ENCODE peak calls at places on chromosomes 6 and 20, in six cellular contexts. W is upper lobe of right lung, K is SK-N-SH, V is dorsolateral prefrontal cortex, I is stomach, O is testis. Y is an unnamed sample.

GRCh38 chr20:33979094-33979493 is 14.6 kb upstream of the RALY start:
- DNase-seq in W (no peak), K (no peak), V (no peak), I (no peak), O (no peak), Y (no peak)

GRCh38 chr6:155985660-155986138 is 530.1 kb upstream of the NOX3 start:
- DNase-seq in W (no peak), K (no peak), V (peak), I (no peak), O (peak), Y (no peak)

GRCh38 chr6:168537485-168537884 is 96.5 kb downstream of the SMOC2 start:
- DNase-seq in W (no peak), K (no peak), V (no peak), I (no peak), O (no peak), Y (no peak)

GRCh38 chr20:60206259-60206658 is 248.0 kb downstream of the CDH26 start:
- DNase-seq in W (no peak), K (peak), V (no peak), I (no peak), O (no peak), Y (no peak)

GRCh38 chr6:170371588-170371987 is 65.0 kb downstream of the FAM120B start:
- DNase-seq in W (no peak), K (peak), V (peak), I (no peak), O (no peak), Y (no peak)

GRCh38 chr20:48846516-48847492 is 19.0 kb upstream of the PREX1 start:
- DNase-seq in W (no peak), K (peak), V (no peak), I (no peak), O (no peak), Y (no peak)

GRCh38 chr6:118324081-118324480 is 224.0 kb upstream of the PLN start:
- DNase-seq in W (no peak), K (no peak), V (no peak), I (no peak), O (no peak), Y (no peak)

GRCh38 chr20:50389437-50389807 is 120.8 kb upstream of the PTPN1 start:
- DNase-seq in W (no peak), K (no peak), V (no peak), I (peak), O (peak), Y (no peak)

GRCh38 chr6:90197854-90198496 is 98.7 kb downstream of the BACH2 start:
- DNase-seq in W (no peak), K (no peak), V (no peak), I (no peak), O (no peak), Y (no peak)

GRCh38 chr6:41976794-41977484 is 35.3 kb upstream of the CCND3 start:
- DNase-seq in W (no peak), K (no peak), V (no peak), I (no peak), O (no peak), Y (no peak)

GRCh38 chr20:23087587-23088275 is 1.6 kb upstream of the CD93 start:
- DNase-seq in W (no peak), K (no peak), V (no peak), I (no peak), O (no peak), Y (no peak)

GRCh38 chr6:48177786-48178185 is 66.8 kb upstream of the PTCHD4 start:
- DNase-seq in W (no peak), K (no peak), V (no peak), I (no peak), O (no peak), Y (no peak)

GRCh38 chr6:136788069-136788902 is 4.0 kb downstream of the MAP3K5 start:
- DNase-seq in W (no peak), K (no peak), V (no peak), I (no peak), O (no peak), Y (no peak)

GRCh38 chr6:77451466-77451865 is 11.8 kb downstream of the HTR1B start:
- DNase-seq in W (no peak), K (no peak), V (no peak), I (no peak), O (no peak), Y (no peak)

GRCh38 chr20:3378138-3378537 is 29.3 kb downstream of the DNAAF9 start:
- DNase-seq in W (no peak), K (no peak), V (no peak), I (no peak), O (no peak), Y (no peak)

GRCh38 chr20:39004508-39004907 is 42.4 kb downstream of the DHX35 start:
- DNase-seq in W (peak), K (no peak), V (no peak), I (peak), O (no peak), Y (no peak)

GRCh38 chr6:12545837-12546658 is 170.5 kb upstream of the PHACTR1 start:
- DNase-seq in W (no peak), K (no peak), V (no peak), I (no peak), O (no peak), Y (no peak)

GRCh38 chr20:53677447-53678314 is 84.0 kb upstream of the ZNF217 start:
- DNase-seq in W (peak), K (no peak), V (no peak), I (peak), O (peak), Y (no peak)

GRCh38 chr6:109767961-109768360 is 76.9 kb downstream of the FIG4 start:
- DNase-seq in W (no peak), K (no peak), V (no peak), I (no peak), O (no peak), Y (no peak)

GRCh38 chr20:51386586-51386985 is 155.9 kb downstream of the NFATC2 start:
- DNase-seq in W (no peak), K (no peak), V (no peak), I (no peak), O (no peak), Y (no peak)

GRCh38 chr6:13355043-13355945 is 27.0 kb upstream of the TBC1D7 start:
- DNase-seq in W (no peak), K (no peak), V (no peak), I (no peak), O (no peak), Y (no peak)

GRCh38 chr6:63347599-63347998 is 27.8 kb upstream of the LGSN start:
- DNase-seq in W (no peak), K (no peak), V (no peak), I (no peak), O (no peak), Y (no peak)

GRCh38 chr20:34938466-34939163 is 17.0 kb downstream of the GSS start:
- DNase-seq in W (peak), K (no peak), V (peak), I (peak), O (peak), Y (no peak)

GRCh38 chr6:166307082-166307980 is 861 bp downstream of the PRR18 start:
- DNase-seq in W (no peak), K (peak), V (no peak), I (no peak), O (no peak), Y (no peak)

GRCh38 chr6:141482773-141483172 is 650.0 kb upstream of the GJE1 start:
- DNase-seq in W (no peak), K (no peak), V (no peak), I (no peak), O (no peak), Y (no peak)

GRCh38 chr6:122696853-122697252 is 82.7 kb upstream of the FABP7 start:
- DNase-seq in W (no peak), K (no peak), V (no peak), I (no peak), O (no peak), Y (no peak)

GRCh38 chr6:309947-310346 is 17.7 kb downstream of the DUSP22 start:
- DNase-seq in W (peak), K (no peak), V (no peak), I (no peak), O (no peak), Y (no peak)

GRCh38 chr20:36493801-36494114 is 47.6 kb upstream of the MYL9 start:
- DNase-seq in W (no peak), K (no peak), V (peak), I (peak), O (peak), Y (no peak)

GRCh38 chr6:3876131-3876530 is 27.0 kb downstream of the FAM50B start:
- DNase-seq in W (no peak), K (no peak), V (no peak), I (no peak), O (peak), Y (no peak)

GRCh38 chr6:100704941-100705340 is 176.2 kb downstream of the ASCC3 start:
- DNase-seq in W (no peak), K (no peak), V (no peak), I (no peak), O (no peak), Y (no peak)

DNA sequence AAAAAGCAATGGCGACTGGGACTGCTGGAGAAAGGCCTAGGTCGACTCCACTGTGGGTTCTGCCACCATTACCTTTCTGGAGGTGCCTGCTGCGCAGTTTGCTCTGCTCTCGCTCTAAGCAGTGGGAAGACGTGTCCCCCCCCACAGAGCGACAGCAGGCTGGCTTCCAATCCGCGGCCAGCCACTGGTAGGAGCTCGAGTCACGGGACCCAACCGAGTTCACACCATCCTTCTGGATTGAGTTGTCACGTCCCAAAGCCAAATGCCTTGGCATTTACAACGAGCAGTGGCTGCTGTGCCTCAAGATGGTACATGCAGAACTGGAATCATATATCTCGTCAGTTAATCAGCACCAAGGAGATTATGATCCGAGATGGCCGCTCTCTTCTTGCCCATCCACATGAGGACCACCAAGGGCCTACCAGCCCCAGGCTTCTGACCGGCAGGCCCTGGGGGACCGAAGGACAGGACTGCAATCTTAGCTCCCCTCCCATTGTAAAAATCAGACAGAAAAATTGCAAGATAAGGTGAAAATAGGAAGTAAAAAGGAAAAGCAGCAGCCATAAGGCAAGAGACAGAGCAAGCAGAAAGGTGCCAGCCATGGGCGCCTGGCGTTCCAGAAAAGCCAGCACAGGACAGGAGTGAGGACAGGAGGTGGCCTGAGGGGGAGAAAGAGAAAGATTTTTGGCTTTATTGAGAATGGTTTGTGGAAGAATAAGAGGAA is 74.4 kb downstream of the TRAM2 start:
- DNase-seq in W (no peak), K (no peak), V (no peak), I (no peak), O (no peak), Y (no peak)
- H3K27ac ChIP-seq in W (no peak), K (peak), V (no peak), I (no peak), O (no peak), Y (peak)

GRCh38 chr6:7194657-7195056 is 86.9 kb downstream of the RREB1 start:
- DNase-seq in W (no peak), K (no peak), V (no peak), I (no peak), O (no peak), Y (no peak)

GRCh38 chr6:7195330-7196018 is 87.7 kb downstream of the RREB1 start:
- DNase-seq in W (no peak), K (no peak), V (no peak), I (no peak), O (no peak), Y (no peak)

GRCh38 chr6:7197752-7198151 is 90.0 kb downstream of the RREB1 start:
- DNase-seq in W (no peak), K (no peak), V (no peak), I (no peak), O (no peak), Y (no peak)

GRCh38 chr6:7196685-7197283 is 89.0 kb downstream of the RREB1 start:
- DNase-seq in W (no peak), K (no peak), V (no peak), I (no peak), O (no peak), Y (no peak)

GRCh38 chr6:7196019-7196402 is 88.2 kb downstream of the RREB1 start:
- DNase-seq in W (no peak), K (no peak), V (no peak), I (no peak), O (no peak), Y (no peak)
- TF ChIP-seq CTCF in W (no peak), K (no peak), V (no peak), I (no peak), O (no peak), Y (no peak)

DNA sequence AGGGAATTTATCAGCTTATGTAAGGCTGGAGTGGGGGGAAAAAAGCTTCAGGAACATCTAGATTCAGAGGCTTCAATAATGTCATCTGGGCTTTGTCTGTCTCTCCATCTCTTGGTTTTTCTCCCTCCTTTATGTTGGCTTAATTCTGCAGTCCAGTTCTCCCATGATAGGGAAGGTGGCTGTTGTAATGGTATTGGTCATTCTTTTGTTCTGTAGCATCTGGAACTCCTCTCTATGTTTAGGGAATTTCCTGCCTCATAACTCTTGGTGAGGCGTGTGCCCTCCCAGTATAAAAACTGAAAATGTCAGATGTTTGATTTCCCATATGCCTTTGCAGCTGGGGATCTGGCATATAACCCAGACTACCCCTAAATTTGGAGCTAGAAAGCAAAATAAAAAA is 125.2 kb upstream of the COL21A1 start:
- DNase-seq in W (no peak), K (no peak), V (no peak), I (no peak), O (no peak), Y (no peak)
- H3K27ac ChIP-seq in W (no peak), K (no peak), V (no peak), I (no peak), O (peak), Y (peak)

GRCh38 chr6:33850869-33851541 is 47.2 kb upstream of the MLN start:
- DNase-seq in W (no peak), K (no peak), V (no peak), I (no peak), O (no peak), Y (no peak)

GRCh38 chr6:33853736-33854135 is 49.9 kb upstream of the MLN start:
- DNase-seq in W (no peak), K (no peak), V (no peak), I (no peak), O (no peak), Y (no peak)

GRCh38 chr6:33850294-33850693 is 46.5 kb upstream of the MLN start:
- DNase-seq in W (no peak), K (no peak), V (no peak), I (no peak), O (no peak), Y (no peak)

GRCh38 chr6:33853026-33853425 is 49.2 kb upstream of the MLN start:
- DNase-seq in W (no peak), K (no peak), V (no peak), I (no peak), O (no peak), Y (no peak)

DNA sequence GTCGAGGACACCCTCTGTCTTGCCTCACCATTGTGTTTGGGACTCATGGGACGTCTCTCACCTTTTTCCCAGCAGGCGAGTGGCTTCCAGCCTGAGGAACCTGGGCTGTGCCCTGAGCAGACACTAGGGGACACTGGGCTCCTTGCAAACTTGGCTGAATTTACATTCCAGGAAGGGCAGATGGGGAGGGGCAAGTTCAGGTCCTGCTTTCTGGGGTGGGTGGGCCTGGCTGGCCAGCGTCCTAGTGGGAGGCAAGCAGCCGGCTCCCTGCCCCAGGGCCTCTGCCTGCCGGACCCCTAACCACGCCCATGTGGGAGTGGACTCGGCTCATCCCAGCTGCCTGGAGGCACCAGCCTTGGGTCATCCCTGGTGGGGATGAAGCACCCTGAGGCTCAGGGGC is 48.2 kb upstream of the MLN start:
- DNase-seq in W (no peak), K (no peak), V (no peak), I (no peak), O (peak), Y (no peak)
- TF ChIP-seq CTCF in W (peak), K (peak), V (no peak), I (no peak), O (no peak), Y (no peak)

Y was measured in thoracic aorta.